ENCODE peak calls at places on chromosome 14, in six cellular contexts. E is skeletal muscle cell, U is NCI-H748 treated with DMSO at 0.1 percent for 48 hours, J is fibroblast of pulmonary artery, M is NCI-H1417, N is activated T-helper 1 cell treated with Interleukin-2 at 50 U/mL for 16 hours. H is an unnamed sample.

GRCh38 chr14:49586673-49587460 is 687 bp upstream of the RPS29 start:
- DNase-seq in E (peak), U (peak), J (peak), M (peak), N (no peak), H (no peak)

GRCh38 chr14:64218344-64219240 is 75.6 kb downstream of the ESR2 start:
- DNase-seq in E (no peak), U (no peak), J (peak), M (no peak), N (no peak), H (no peak)

GRCh38 chr14:51024377-51024776 is 70.5 kb downstream of the TRIM9 start:
- DNase-seq in E (no peak), U (no peak), J (no peak), M (no peak), N (no peak), H (no peak)

GRCh38 chr14:52913271-52913670 is 37.6 kb downstream of the FERMT2 start:
- DNase-seq in E (no peak), U (no peak), J (peak), M (no peak), N (no peak), H (no peak)

GRCh38 chr14:64422006-64422405 is 33.9 kb downstream of the MTHFD1 start:
- DNase-seq in E (no peak), U (no peak), J (no peak), M (no peak), N (no peak), H (no peak)

GRCh38 chr14:22131749-22132476 is 457.1 kb downstream of the DAD1 start:
- DNase-seq in E (no peak), U (no peak), J (peak), M (no peak), N (no peak), H (no peak)

GRCh38 chr14:55301722-55302121 is 30.5 kb downstream of the FBXO34 start:
- DNase-seq in E (peak), U (no peak), J (peak), M (no peak), N (no peak), H (no peak)

GRCh38 chr14:23362200-23362599 is 2.8 kb downstream of the EFS start:
- DNase-seq in E (no peak), U (no peak), J (no peak), M (no peak), N (no peak), H (no peak)

GRCh38 chr14:98953544-98954346 is 318.3 kb downstream of the BCL11B start:
- DNase-seq in E (peak), U (no peak), J (peak), M (no peak), N (no peak), H (peak)

GRCh38 chr14:101602466-101602840 is 41.2 kb downstream of the DIO3 start:
- DNase-seq in E (no peak), U (no peak), J (no peak), M (no peak), N (no peak), H (no peak)

GRCh38 chr14:58977366-58977765 is 211.1 kb upstream of the DAAM1 start:
- DNase-seq in E (no peak), U (no peak), J (no peak), M (no peak), N (no peak), H (no peak)